ENCODE peak calls at places on chromosomes 11 and 22, in nine cellular contexts. J, U, S, H, A, C, D, X and V are unnamed samples. For H3K9me3, the result is how much of the 10 kb centered on the place peaks cover.

GRCh38 chr11:47981667-47982404 is 1.5 kb downstream of the PTPRJ start:
- DNase-seq in J (no peak), U (no peak), S (peak), H (no peak), A (no peak), C (peak), D (no peak), X (no peak), V (no peak)

GRCh38 chr11:122741613-122742012 is 86.1 kb downstream of the UBASH3B start:
- DNase-seq in J (peak), U (peak), S (peak), H (no peak), A (no peak), C (no peak), D (peak), X (no peak), V (no peak)

GRCh38 chr11:131108780-131109179 is 192.5 kb upstream of the SNX19 start:
- DNase-seq in J (no peak), U (no peak), S (no peak), H (no peak), A (no peak), C (no peak), D (no peak), X (no peak), V (no peak)

GRCh38 chr11:2885017-2885675 is 429 bp downstream of the CDKN1C start:
- DNase-seq in J (peak), U (peak), S (peak), H (no peak), A (no peak), C (peak), D (no peak), X (peak), V (no peak)

GRCh38 chr11:12287374-12288211 is 89.8 kb upstream of the PARVA start:
- DNase-seq in J (no peak), U (peak), S (no peak), H (peak), A (peak), C (peak), D (peak), X (no peak), V (peak)

GRCh38 chr11:45410391-45411215 is 124.5 kb upstream of the SYT13 start:
- DNase-seq in J (no peak), U (no peak), S (no peak), H (no peak), A (no peak), C (no peak), D (peak), X (no peak), V (no peak)

GRCh38 chr22:23760056-23760455 is 2.7 kb upstream of the C22orf15 start:
- DNase-seq in J (no peak), U (no peak), S (no peak), H (no peak), A (no peak), C (no peak), D (no peak), X (no peak), V (no peak)

GRCh38 chr22:29344137-29344536 is 28.6 kb upstream of the RASL10A start:
- DNase-seq in J (peak), U (peak), S (peak), H (peak), A (no peak), C (no peak), D (peak), X (no peak), V (no peak)

GRCh38 chr22:24996420-24996952 is 44.0 kb downstream of the KIAA1671 start:
- DNase-seq in J (no peak), U (peak), S (no peak), H (no peak), A (no peak), C (peak), D (no peak), X (no peak), V (peak)

GRCh38 chr11:107566569-107566968 is 1.0 kb upstream of the ALKBH8 start:
- DNase-seq in J (no peak), U (no peak), S (no peak), H (no peak), A (no peak), C (no peak), D (no peak), X (no peak), V (no peak)

GRCh38 chr11:18135308-18135707 is 2.9 kb downstream of the MRGPRX3 start:
- DNase-seq in J (no peak), U (no peak), S (no peak), H (no peak), A (no peak), C (no peak), D (no peak), X (no peak), V (no peak)

GRCh38 chr22:36221799-36222751 is 17.3 kb downstream of the APOL2 start:
- DNase-seq in J (no peak), U (peak), S (peak), H (no peak), A (no peak), C (peak), D (no peak), X (peak), V (no peak)

GRCh38 chr11:2922635-2923034 is 6.6 kb downstream of the PHLDA2 start:
- DNase-seq in J (no peak), U (no peak), S (no peak), H (no peak), A (no peak), C (no peak), D (no peak), X (no peak), V (no peak)

GRCh38 chr11:18802381-18803257 is 11.0 kb upstream of the PTPN5 start:
- DNase-seq in J (peak), U (peak), S (no peak), H (peak), A (no peak), C (peak), D (no peak), X (peak), V (no peak)

GRCh38 chr22:42933783-42934144 is 76.7 kb upstream of the ARFGAP3 start:
- DNase-seq in J (no peak), U (peak), S (no peak), H (no peak), A (no peak), C (no peak), D (no peak), X (no peak), V (no peak)

GRCh38 chr22:46066691-46067090 is 83.6 kb upstream of the PPARA start:
- DNase-seq in J (peak), U (no peak), S (peak), H (no peak), A (peak), C (peak), D (peak), X (no peak), V (no peak)

GRCh38 chr11:45017329-45017728 is 66.6 kb upstream of the TP53I11 start:
- DNase-seq in J (no peak), U (no peak), S (no peak), H (peak), A (no peak), C (no peak), D (no peak), X (no peak), V (no peak)

GRCh38 chr11:28729339-28729738 is 621.2 kb downstream of the METTL15 start:
- DNase-seq in J (no peak), U (no peak), S (no peak), H (no peak), A (no peak), C (no peak), D (no peak), X (no peak), V (no peak)

GRCh38 chr11:110838808-110839207 is 126.6 kb upstream of the ARHGAP20 start:
- DNase-seq in J (no peak), U (no peak), S (no peak), H (no peak), A (no peak), C (no peak), D (no peak), X (no peak), V (no peak)

GRCh38 chr11:104637652-104638170 is 260.5 kb downstream of the CASP12 start:
- DNase-seq in J (no peak), U (no peak), S (no peak), H (no peak), A (no peak), C (no peak), D (no peak), X (no peak), V (no peak)

GRCh38 chr11:92969293-92969633 is 188 bp upstream of the MTNR1B start:
- DNase-seq in J (no peak), U (no peak), S (no peak), H (no peak), A (no peak), C (no peak), D (no peak), X (no peak), V (no peak)
- H3K9me3 ChIP-seq in J (under half), U (under half), S (under half), H (under half), A (under half), C (under half), D (under half), X (under half), V (under half)

DNA sequence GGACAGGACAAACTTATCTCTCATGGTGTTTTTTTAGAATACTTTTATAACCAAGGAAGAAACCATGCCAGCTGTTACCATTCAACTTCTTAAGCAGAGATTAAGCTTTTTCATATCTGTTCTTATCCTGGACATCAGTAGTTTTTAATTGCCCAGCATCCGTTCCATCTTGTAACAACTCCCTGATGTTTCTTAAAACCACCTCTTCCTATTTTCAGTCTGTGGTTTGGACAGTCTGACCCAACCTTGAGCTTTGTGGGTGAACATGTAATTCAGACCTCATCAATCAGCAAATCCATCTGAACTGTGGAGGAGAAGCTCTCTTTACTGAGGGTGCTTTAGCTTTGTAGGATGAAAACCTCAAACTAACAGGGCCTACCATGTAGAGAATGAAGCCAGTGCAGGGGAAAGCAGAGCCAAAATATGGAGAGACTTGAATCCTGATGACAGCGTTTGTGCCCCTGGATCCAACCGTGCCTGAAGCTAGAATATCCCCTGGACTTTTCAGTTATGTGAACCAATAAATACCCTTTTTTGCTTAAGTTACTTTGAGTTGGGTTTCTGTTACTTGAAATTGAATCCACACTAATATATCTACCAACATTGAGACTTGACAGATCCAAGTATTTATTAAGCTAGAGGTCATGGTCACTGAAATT is 9.4 kb downstream of the TUG1 start:
- DNase-seq in J (no peak), U (no peak), S (no peak), H (no peak), A (no peak), C (no peak), D (no peak), X (no peak), V (no peak)
- H3K9me3 ChIP-seq in J (half or more), U (under half), S (half or more), H (half or more), A (half or more), C (under half), D (half or more), X (under half), V (under half)

GRCh38 chr11:71091506-71092265 is 160.7 kb downstream of the SHANK2 start:
- DNase-seq in J (no peak), U (no peak), S (no peak), H (no peak), A (no peak), C (no peak), D (no peak), X (no peak), V (no peak)
- H3K9me3 ChIP-seq in J (under half), U (under half), S (under half), H (under half), A (under half), C (under half), D (under half), X (under half), V (under half)

DNA sequence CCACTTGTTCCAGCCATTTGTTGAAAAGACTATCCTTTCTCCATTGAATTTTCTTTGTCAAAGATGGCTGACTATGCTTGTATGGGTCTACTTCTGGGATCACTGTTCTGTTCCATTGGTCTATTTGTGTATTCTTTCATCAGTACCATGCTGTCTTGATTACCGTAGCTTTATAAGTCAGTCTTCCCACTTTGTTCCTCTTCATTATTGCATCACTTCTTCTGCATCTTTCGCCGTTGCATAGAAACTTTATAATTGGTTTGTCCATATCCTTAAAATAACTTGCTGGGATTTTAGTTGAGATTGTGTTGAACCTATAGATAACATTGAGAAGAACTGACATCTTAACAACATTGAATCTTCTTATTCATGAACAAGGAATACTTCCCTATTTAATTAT is 598.8 kb downstream of the TBC1D22A start:
- DNase-seq in J (no peak), U (no peak), S (no peak), H (no peak), A (no peak), C (no peak), D (no peak), X (no peak), V (no peak)
- H3K9me3 ChIP-seq in J (under half), U (under half), S (under half), H (under half), A (under half), C (under half), D (under half), X (under half), V (under half)

GRCh38 chr11:1102996-1103395 is 28.3 kb downstream of the MUC2 start:
- DNase-seq in J (no peak), U (no peak), S (peak), H (no peak), A (no peak), C (no peak), D (no peak), X (no peak), V (no peak)
- H3K9me3 ChIP-seq in J (under half), U (under half), S (under half), H (under half), A (under half), C (under half), D (under half), X (under half), V (under half)

GRCh38 chr22:47460870-47461269 is 698.4 kb downstream of the TBC1D22A start:
- DNase-seq in J (no peak), U (no peak), S (no peak), H (peak), A (no peak), C (no peak), D (no peak), X (no peak), V (no peak)

GRCh38 chr22:47463220-47463619 is 700.8 kb downstream of the TBC1D22A start:
- DNase-seq in J (no peak), U (no peak), S (no peak), H (peak), A (no peak), C (no peak), D (no peak), X (no peak), V (no peak)

GRCh38 chr22:47465222-47465621 is 702.8 kb downstream of the TBC1D22A start:
- DNase-seq in J (no peak), U (no peak), S (no peak), H (peak), A (no peak), C (no peak), D (no peak), X (no peak), V (no peak)

GRCh38 chr22:47465809-47466208 is 703.4 kb downstream of the TBC1D22A start:
- DNase-seq in J (no peak), U (no peak), S (no peak), H (no peak), A (no peak), C (no peak), D (no peak), X (no peak), V (no peak)
- H3K9me3 ChIP-seq in J (under half), U (under half), S (under half), H (under half), A (under half), C (under half), D (under half), X (under half), V (under half)